ENCODE peak calls at places on chromosomes 6 and 20, in five cellular contexts. B is GM23248; R is activated CD4-positive, alpha-beta T cell treated with anti-CD3 and anti-CD28 coated beads, Interleukin-2, amount 50 U/mL, for 4 hours; C is T-helper 1 cell; N is GF-D8. V is an unnamed sample.

GRCh38 chr20:60206259-60206658 is 248.0 kb downstream of the CDH26 start:
- DNase-seq in R (no peak), B (peak), C (no peak), N (peak), V (no peak)

GRCh38 chr6:145147559-145147958 is 587.8 kb downstream of the EPM2A start:
- DNase-seq in C (no peak), N (no peak), B (peak), R (no peak), V (no peak)

GRCh38 chr20:21342656-21343345 is 39.7 kb downstream of the XRN2 start:
- DNase-seq in C (no peak), R (no peak), B (peak), N (no peak), V (no peak)

GRCh38 chr6:121310495-121310894 is 23.8 kb downstream of the TBC1D32 start:
- DNase-seq in N (no peak), B (no peak), R (no peak), C (no peak), V (no peak)

GRCh38 chr6:63543982-63544381 is 28.3 kb upstream of the LOC128125822 start:
- DNase-seq in C (no peak), B (no peak), R (no peak), N (no peak), V (no peak)

GRCh38 chr6:47197672-47198640 is 111.7 kb downstream of the TNFRSF21 start:
- DNase-seq in B (no peak), R (no peak), C (no peak), N (no peak), V (no peak)

GRCh38 chr6:43147289-43147688 is 23.8 kb upstream of the SRF start:
- DNase-seq in N (no peak), C (no peak), B (no peak), R (no peak), V (no peak)

GRCh38 chr6:72032056-72032455 is 145.7 kb downstream of the RIMS1 start:
- DNase-seq in N (no peak), R (no peak), C (no peak), B (peak), V (no peak)

GRCh38 chr6:169000022-169000421 is 253.6 kb downstream of the THBS2 start:
- DNase-seq in B (no peak), N (no peak), R (no peak), C (no peak), V (no peak)

GRCh38 chr20:61185841-61186601 is 66.0 kb upstream of the CDH4 start:
- DNase-seq in R (no peak), B (peak), C (no peak), N (no peak), V (no peak)

GRCh38 chr6:93624408-93624807 is 205.0 kb upstream of the EPHA7 start:
- DNase-seq in R (no peak), B (no peak), C (no peak), N (no peak), V (no peak)

GRCh38 chr20:38198238-38198861 is 33.3 kb upstream of the TGM2 start:
- DNase-seq in R (no peak), N (no peak), B (peak), C (no peak), V (no peak)

GRCh38 chr6:87436435-87436834 is 28.7 kb downstream of the CFAP206 start:
- DNase-seq in C (peak), R (peak), B (peak), N (no peak), V (peak)

GRCh38 chr6:130050230-130050629 is 31.8 kb downstream of the L3MBTL3 start:
- DNase-seq in B (peak), R (no peak), N (no peak), C (no peak), V (no peak)

GRCh38 chr6:6002005-6002808 is 4.5 kb downstream of the NRN1 start:
- DNase-seq in B (peak), C (no peak), R (no peak), N (no peak), V (no peak)

GRCh38 chr6:156599367-156599766 is 177.8 kb upstream of the ARID1B start:
- DNase-seq in N (no peak), B (no peak), R (no peak), C (no peak), V (no peak)

GRCh38 chr6:12769556-12770255 is 53.1 kb downstream of the PHACTR1 start:
- DNase-seq in C (no peak), R (no peak), N (no peak), B (peak), V (no peak)

GRCh38 chr20:62104791-62105345 is 17.4 kb upstream of the LSM14B start:
- DNase-seq in R (no peak), B (peak), N (no peak), C (no peak), V (no peak)